ENCODE peak calls at places on chromosomes 5 and 9, in eight cellular contexts. N, Q, D, K, X, Y, F and P are unnamed samples.

GRCh38 chr5:1214163-1214935 is 10.8 kb upstream of the SLC6A18 start:
- DNase-seq in Y (no peak), N (no peak), K (no peak), D (no peak), Q (peak), X (no peak), F (no peak), P (no peak)

GRCh38 chr5:16693879-16694278 is 77.1 kb upstream of the RETREG1 start:
- DNase-seq in Y (no peak), X (no peak), K (no peak), N (no peak), Q (no peak), F (no peak), D (no peak), P (no peak)

GRCh38 chr9:4366649-4367330 is 66.9 kb upstream of the GLIS3 start:
- DNase-seq in Y (no peak), F (peak), D (peak), Q (no peak), N (no peak), X (no peak), K (peak), P (no peak)

GRCh38 chr5:2892601-2893000 is 141.1 kb upstream of the IRX2 start:
- DNase-seq in F (no peak), K (no peak), X (no peak), N (no peak), Y (no peak), D (no peak), Q (no peak), P (no peak)

GRCh38 chr9:99085949-99086948 is 18.7 kb upstream of the TGFBR1 start:
- DNase-seq in Q (no peak), Y (no peak), N (no peak), K (peak), D (peak), X (no peak), F (no peak), P (no peak)

GRCh38 chr9:116250881-116251280 is 97.3 kb downstream of the PAPPA start:
- DNase-seq in Y (no peak), F (no peak), N (no peak), Q (no peak), K (peak), X (no peak), D (no peak), P (no peak)

GRCh38 chr9:37374892-37375291 is 47.6 kb upstream of the GRHPR start:
- DNase-seq in F (no peak), Y (no peak), D (no peak), N (peak), X (no peak), Q (no peak), K (no peak), P (no peak)

GRCh38 chr5:28344803-28345433 is 1306.5 kb upstream of the CDH9 start:
- DNase-seq in X (no peak), N (no peak), D (peak), K (no peak), F (no peak), Y (no peak), Q (no peak), P (no peak)

GRCh38 chr9:94923333-94924089 is 197.0 kb downstream of the AOPEP start:
- DNase-seq in N (no peak), F (no peak), X (no peak), D (no peak), Y (no peak), K (no peak), Q (no peak), P (no peak)

GRCh38 chr5:131164161-131164930 is 710 bp downstream of the HINT1 start:
- DNase-seq in K (peak), Q (peak), N (peak), Y (peak), D (peak), X (peak), F (peak), P (peak)

GRCh38 chr9:4922101-4922500 is 63.0 kb upstream of the JAK2 start:
- DNase-seq in X (no peak), K (no peak), Y (no peak), Q (no peak), F (no peak), D (no peak), N (no peak), P (no peak)

GRCh38 chr5:116632890-116633289 is 58.3 kb upstream of the SEMA6A start:
- DNase-seq in N (no peak), Q (no peak), X (no peak), D (no peak), F (no peak), K (no peak), Y (no peak), P (no peak)

GRCh38 chr5:137753227-137753985 is 757 bp downstream of the HNRNPA0 start:
- DNase-seq in Q (peak), F (peak), D (no peak), X (peak), K (no peak), Y (no peak), N (peak), P (peak)

GRCh38 chr5:74598731-74599624 is 41.5 kb downstream of the ENC1 start:
- DNase-seq in Q (no peak), F (no peak), Y (no peak), X (no peak), K (no peak), N (no peak), D (no peak), P (no peak)

GRCh38 chr5:10352404-10353240 is 873 bp upstream of the MARCHF6 start:
- DNase-seq in N (peak), Q (no peak), D (no peak), K (no peak), F (no peak), X (no peak), Y (peak), P (no peak)

GRCh38 chr9:74357577-74357976 is 139.6 kb upstream of the RORB start:
- DNase-seq in F (no peak), N (no peak), D (no peak), Q (no peak), Y (no peak), K (no peak), X (no peak), P (no peak)

GRCh38 chr9:131776473-131776872 is 36.6 kb upstream of the RAPGEF1 start:
- DNase-seq in Q (peak), F (no peak), K (peak), N (no peak), Y (no peak), X (no peak), D (no peak), P (no peak)

GRCh38 chr5:160774646-160775313 is 77.2 kb downstream of the ATP10B start:
- DNase-seq in K (no peak), N (no peak), X (no peak), D (no peak), F (peak), Q (no peak), Y (no peak), P (no peak)

GRCh38 chr5:171595801-171596231 is 176.4 kb downstream of the FGF18 start:
- DNase-seq in K (peak), Y (no peak), F (no peak), N (no peak), D (no peak), X (peak), Q (no peak), P (no peak)

GRCh38 chr5:137696481-137696880 is 39.4 kb downstream of the KLHL3 start:
- DNase-seq in Y (no peak), F (no peak), D (no peak), N (no peak), X (no peak), Q (no peak), K (peak), P (no peak)

GRCh38 chr9:116952434-116952805 is 265.3 kb downstream of the TRIM32 start:
- DNase-seq in F (no peak), N (no peak), Y (no peak), X (no peak), K (peak), Q (no peak), D (no peak), P (no peak)

GRCh38 chr5:34054330-34054729 is 11.3 kb upstream of the C1QTNF3 start:
- DNase-seq in D (no peak), Q (no peak), Y (no peak), F (no peak), N (no peak), X (no peak), K (no peak), P (no peak)

GRCh38 chr9:129459550-129460322 is 161.2 kb downstream of the C9orf50 start:
- DNase-seq in F (no peak), Q (no peak), K (no peak), Y (no peak), X (no peak), D (no peak), N (no peak), P (no peak)

GRCh38 chr9:125904155-125904841 is 157.1 kb downstream of the PBX3 start:
- DNase-seq in Q (no peak), X (no peak), N (peak), D (peak), Y (no peak), K (no peak), F (no peak), P (no peak)